ENCODE peak calls at places on chromosomes 12 and 14, in ten cellular contexts. One of them, this sample, is unnamed.

GRCh38 chr14:99213603-99214002 is 58.4 kb downstream of the BCL11B start:
- DNase-seq in amniotic epithelial cell: no peak
- DNase-seq in HuH-7.5: no peak
- DNase-seq in epithelial cell of prostate: no peak
- DNase-seq in memory B cell: no peak
- DNase-seq in NCI-H774: no peak
- DNase-seq in GM20000: no peak
- DNase-seq in ureter: no peak
- DNase-seq in body of pancreas: no peak
- DNase-seq in effector memory CD8-positive, alpha-beta T cell: no peak
- DNase-seq in this sample: no peak

GRCh38 chr12:130925616-130926015 is 28.1 kb upstream of the ADGRD1 start:
- DNase-seq in ureter: no peak
- DNase-seq in amniotic epithelial cell: no peak
- DNase-seq in body of pancreas: no peak
- DNase-seq in NCI-H774: no peak
- DNase-seq in memory B cell: no peak
- DNase-seq in effector memory CD8-positive, alpha-beta T cell: no peak
- DNase-seq in HuH-7.5: no peak
- DNase-seq in epithelial cell of prostate: no peak
- DNase-seq in GM20000: no peak
- DNase-seq in this sample: no peak

GRCh38 chr12:46659032-46659703 is 166.6 kb downstream of the SLC38A4 start:
- DNase-seq in HuH-7.5: no peak
- DNase-seq in memory B cell: no peak
- DNase-seq in amniotic epithelial cell: peak
- DNase-seq in effector memory CD8-positive, alpha-beta T cell: no peak
- DNase-seq in NCI-H774: no peak
- DNase-seq in body of pancreas: no peak
- DNase-seq in epithelial cell of prostate: no peak
- DNase-seq in GM20000: no peak
- DNase-seq in ureter: no peak
- DNase-seq in this sample: no peak

GRCh38 chr12:12072064-12072760 is 1.5 kb downstream of the BCL2L14 start:
- DNase-seq in ureter: peak
- DNase-seq in effector memory CD8-positive, alpha-beta T cell: peak
- DNase-seq in amniotic epithelial cell: no peak
- DNase-seq in memory B cell: peak
- DNase-seq in epithelial cell of prostate: no peak
- DNase-seq in HuH-7.5: no peak
- DNase-seq in body of pancreas: peak
- DNase-seq in NCI-H774: no peak
- DNase-seq in GM20000: peak
- DNase-seq in this sample: peak

GRCh38 chr12:82876075-82876474 is 189.4 kb downstream of the TMTC2 start:
- DNase-seq in memory B cell: no peak
- DNase-seq in effector memory CD8-positive, alpha-beta T cell: no peak
- DNase-seq in amniotic epithelial cell: no peak
- DNase-seq in ureter: no peak
- DNase-seq in epithelial cell of prostate: no peak
- DNase-seq in HuH-7.5: no peak
- DNase-seq in NCI-H774: no peak
- DNase-seq in body of pancreas: no peak
- DNase-seq in GM20000: no peak
- DNase-seq in this sample: no peak

GRCh38 chr12:115872919-115873357 is 404.6 kb downstream of the MED13L start:
- DNase-seq in epithelial cell of prostate: peak
- DNase-seq in effector memory CD8-positive, alpha-beta T cell: no peak
- DNase-seq in amniotic epithelial cell: peak
- DNase-seq in GM20000: no peak
- DNase-seq in memory B cell: no peak
- DNase-seq in NCI-H774: peak
- DNase-seq in ureter: peak
- DNase-seq in body of pancreas: peak
- DNase-seq in HuH-7.5: no peak
- DNase-seq in this sample: peak

GRCh38 chr14:91032250-91032649 is 28.2 kb downstream of the RPS6KA5 start:
- DNase-seq in effector memory CD8-positive, alpha-beta T cell: no peak
- DNase-seq in memory B cell: no peak
- DNase-seq in body of pancreas: no peak
- DNase-seq in GM20000: no peak
- DNase-seq in ureter: no peak
- DNase-seq in amniotic epithelial cell: peak
- DNase-seq in epithelial cell of prostate: no peak
- DNase-seq in NCI-H774: no peak
- DNase-seq in HuH-7.5: no peak
- DNase-seq in this sample: no peak

GRCh38 chr14:91883770-91884169 is 16.4 kb upstream of the TC2N start:
- DNase-seq in effector memory CD8-positive, alpha-beta T cell: no peak
- DNase-seq in epithelial cell of prostate: no peak
- DNase-seq in memory B cell: no peak
- DNase-seq in HuH-7.5: no peak
- DNase-seq in NCI-H774: no peak
- DNase-seq in ureter: no peak
- DNase-seq in body of pancreas: no peak
- DNase-seq in GM20000: no peak
- DNase-seq in amniotic epithelial cell: no peak
- DNase-seq in this sample: no peak

GRCh38 chr12:81077329-81077685 is 572 bp upstream of the ACSS3 start:
- DNase-seq in GM20000: no peak
- DNase-seq in ureter: no peak
- DNase-seq in memory B cell: no peak
- DNase-seq in amniotic epithelial cell: no peak
- DNase-seq in NCI-H774: peak
- DNase-seq in epithelial cell of prostate: no peak
- DNase-seq in effector memory CD8-positive, alpha-beta T cell: no peak
- DNase-seq in body of pancreas: peak
- DNase-seq in HuH-7.5: peak
- DNase-seq in this sample: no peak

GRCh38 chr14:49881296-49882006 is 11.4 kb upstream of the ARF6 start:
- DNase-seq in epithelial cell of prostate: no peak
- DNase-seq in HuH-7.5: no peak
- DNase-seq in NCI-H774: no peak
- DNase-seq in amniotic epithelial cell: peak
- DNase-seq in GM20000: no peak
- DNase-seq in effector memory CD8-positive, alpha-beta T cell: no peak
- DNase-seq in ureter: no peak
- DNase-seq in memory B cell: no peak
- DNase-seq in body of pancreas: no peak
- DNase-seq in this sample: peak

GRCh38 chr12:63989301-63989845 is 144.9 kb downstream of the SRGAP1 start:
- DNase-seq in body of pancreas: peak
- DNase-seq in effector memory CD8-positive, alpha-beta T cell: no peak
- DNase-seq in GM20000: no peak
- DNase-seq in ureter: no peak
- DNase-seq in NCI-H774: no peak
- DNase-seq in memory B cell: no peak
- DNase-seq in HuH-7.5: no peak
- DNase-seq in amniotic epithelial cell: peak
- DNase-seq in epithelial cell of prostate: no peak
- DNase-seq in this sample: no peak

GRCh38 chr14:89000007-89000942 is 175.8 kb downstream of the TTC8 start:
- DNase-seq in effector memory CD8-positive, alpha-beta T cell: no peak
- DNase-seq in ureter: no peak
- DNase-seq in HuH-7.5: no peak
- DNase-seq in memory B cell: no peak
- DNase-seq in GM20000: no peak
- DNase-seq in body of pancreas: peak
- DNase-seq in NCI-H774: no peak
- DNase-seq in epithelial cell of prostate: peak
- DNase-seq in amniotic epithelial cell: peak
- DNase-seq in this sample: peak

GRCh38 chr12:56299308-56299852 is 750 bp downstream of the CS start:
- DNase-seq in amniotic epithelial cell: no peak
- DNase-seq in GM20000: no peak
- DNase-seq in ureter: no peak
- DNase-seq in epithelial cell of prostate: no peak
- DNase-seq in memory B cell: no peak
- DNase-seq in body of pancreas: peak
- DNase-seq in effector memory CD8-positive, alpha-beta T cell: no peak
- DNase-seq in NCI-H774: no peak
- DNase-seq in HuH-7.5: no peak
- DNase-seq in this sample: peak

GRCh38 chr14:65243766-65244442 is 141.6 kb upstream of the MAX start:
- DNase-seq in GM20000: peak
- DNase-seq in ureter: no peak
- DNase-seq in epithelial cell of prostate: no peak
- DNase-seq in body of pancreas: no peak
- DNase-seq in memory B cell: no peak
- DNase-seq in amniotic epithelial cell: no peak
- DNase-seq in effector memory CD8-positive, alpha-beta T cell: no peak
- DNase-seq in NCI-H774: no peak
- DNase-seq in HuH-7.5: no peak
- DNase-seq in this sample: no peak

GRCh38 chr14:23681337-23681736 is 45.2 kb downstream of the DHRS2 start:
- DNase-seq in NCI-H774: no peak
- DNase-seq in amniotic epithelial cell: no peak
- DNase-seq in epithelial cell of prostate: no peak
- DNase-seq in memory B cell: no peak
- DNase-seq in body of pancreas: no peak
- DNase-seq in HuH-7.5: no peak
- DNase-seq in GM20000: no peak
- DNase-seq in ureter: no peak
- DNase-seq in effector memory CD8-positive, alpha-beta T cell: no peak
- DNase-seq in this sample: no peak